ENCODE peak calls at places on chromosomes 7 and 10, in five cellular contexts. K is cardiac muscle cell, L is H7, R is type B pancreatic cell, O is COR-L47. J is an unnamed sample.

GRCh38 chr7:157310676-157311185 is 26.1 kb upstream of the DNAJB6 start:
- DNase-seq in K (no peak), L (peak), R (no peak), O (no peak), J (peak)

GRCh38 chr10:33193057-33193866 is 141.2 kb downstream of the NRP1 start:
- DNase-seq in K (peak), L (peak), R (no peak), O (peak), J (peak)

GRCh38 chr10:86087716-86088115 is 278.9 kb downstream of the GRID1 start:
- DNase-seq in K (no peak), L (no peak), R (no peak), O (no peak), J (no peak)

GRCh38 chr7:131546583-131547111 is 9.8 kb downstream of the PODXL start:
- DNase-seq in K (peak), L (peak), R (no peak), O (no peak), J (no peak)

GRCh38 chr10:32049113-32049512 is 7.1 kb downstream of the KIF5B start:
- DNase-seq in K (no peak), L (no peak), R (no peak), O (no peak), J (peak)

GRCh38 chr10:119450606-119451304 is 91.8 kb downstream of the RGS10 start:
- DNase-seq in K (no peak), L (no peak), R (no peak), O (no peak), J (peak)

GRCh38 chr10:118818621-118819221 is 64.0 kb upstream of the CACUL1 start:
- DNase-seq in K (no peak), L (no peak), R (no peak), O (peak), J (no peak)

GRCh38 chr7:100689230-100690135 is 4.6 kb downstream of the GIGYF1 start:
- DNase-seq in K (no peak), L (peak), R (no peak), O (no peak), J (no peak)

GRCh38 chr7:8490391-8490790 is 57.0 kb downstream of the NXPH1 start:
- DNase-seq in K (no peak), L (no peak), R (no peak), O (no peak), J (no peak)

GRCh38 chr10:44180321-44181154 is 204.4 kb downstream of the CXCL12 start:
- DNase-seq in K (no peak), L (no peak), R (peak), O (no peak), J (peak)

GRCh38 chr10:66322777-66323176 is 603.1 kb upstream of the LRRTM3 start:
- DNase-seq in K (no peak), L (no peak), R (no peak), O (no peak), J (no peak)

GRCh38 chr7:115613836-115614235 is 416.7 kb downstream of the TFEC start:
- DNase-seq in K (no peak), L (no peak), R (no peak), O (no peak), J (peak)

GRCh38 chr7:106421181-106421762 is 136.5 kb upstream of the NAMPT start:
- DNase-seq in K (no peak), L (no peak), R (no peak), O (peak), J (peak)

GRCh38 chr7:68319061-68319460 is 1279.2 kb upstream of the AUTS2 start:
- DNase-seq in K (no peak), L (no peak), R (no peak), O (no peak), J (no peak)

GRCh38 chr7:3301831-3302618 is 973 bp downstream of the SDK1 start:
- DNase-seq in K (peak), L (peak), R (no peak), O (no peak), J (peak)

GRCh38 chr10:71854031-71854430 is 3.0 kb upstream of the PSAP start:
- DNase-seq in K (peak), L (no peak), R (no peak), O (no peak), J (peak)

GRCh38 chr7:20113423-20114027 is 103.7 kb downstream of the MACC1 start:
- DNase-seq in K (no peak), L (no peak), R (no peak), O (no peak), J (no peak)

GRCh38 chr10:30738416-30738815 is 108.9 kb upstream of the LYZL2 start:
- DNase-seq in K (no peak), L (no peak), R (no peak), O (no peak), J (no peak)

GRCh38 chr10:9331583-9332008 is 1277.1 kb downstream of the GATA3 start:
- DNase-seq in K (peak), L (peak), R (no peak), O (no peak), J (peak)

GRCh38 chr7:128662091-128662490 is 10.0 kb upstream of the GARIN1A start:
- DNase-seq in K (no peak), L (no peak), R (no peak), O (no peak), J (no peak)

GRCh38 chr10:106560925-106561640 is 603.4 kb downstream of the SORCS1 start:
- DNase-seq in K (no peak), L (no peak), R (no peak), O (no peak), J (peak)

GRCh38 chr10:26216949-26217395 is 398 bp downstream of the GAD2 start:
- DNase-seq in K (no peak), L (no peak), R (no peak), O (no peak), J (no peak)

J was measured in fibroblast of the aortic adventitia.